ENCODE peak calls at places on chromosomes 16 and 17, in eight cellular contexts. Y is lung, J is fibroblast of lung, Q is A549, W is adrenal gland, Z is left lung, P is stomach, S is PC-9. E is an unnamed sample.

GRCh38 chr16:76207270-76207669 is 69.9 kb upstream of the CNTNAP4 start:
- DNase-seq in Z (no peak), J (no peak), W (no peak), Q (no peak), P (no peak), Y (no peak), S (no peak), E (no peak)

GRCh38 chr17:54902611-54903010 is 2.0 kb downstream of the TOM1L1 start:
- DNase-seq in J (no peak), Q (no peak), P (no peak), Y (no peak), S (no peak), W (no peak), Z (no peak), E (no peak)

GRCh38 chr17:56499799-56500388 is 93.6 kb upstream of the NOG start:
- DNase-seq in J (peak; percentile 12), P (no peak), W (no peak), S (peak; percentile 41), Z (no peak), Q (peak; percentile 66), Y (no peak), E (no peak)

GRCh38 chr16:2963611-2964415 is at the start of gene KREMEN2:
- DNase-seq in J (no peak), Z (no peak), S (peak; percentile 70), P (no peak), Y (no peak), W (peak; percentile 23), Q (peak; percentile 85), E (peak; percentile 23)

GRCh38 chr16:75288596-75289120 is 37.2 kb upstream of the BCAR1 start:
- DNase-seq in Z (no peak), W (no peak), J (no peak), P (no peak), S (no peak), Q (no peak), Y (no peak), E (no peak)

GRCh38 chr16:16096161-16096857 is 127.0 kb downstream of the ABCC6 start:
- DNase-seq in Z (no peak), Q (no peak), P (no peak), S (no peak), W (no peak), J (peak; percentile 89), Y (peak; percentile 34), E (peak; percentile 34)

GRCh38 chr16:77190478-77191258 is at the start of gene MON1B:
- DNase-seq in J (peak; percentile 99), Y (peak; percentile 98), S (peak; percentile 97), W (peak; percentile 96), Q (peak; percentile 99), P (peak; percentile 97), Z (peak; percentile 98), E (peak; percentile 97)

GRCh38 chr17:27207073-27207511 is 86.8 kb upstream of the WSB1 start:
- DNase-seq in Y (no peak), P (no peak), Q (peak; percentile 19), Z (no peak), J (peak; percentile 60), W (no peak), S (peak; percentile 75), E (no peak)

GRCh38 chr17:74865504-74866197 is 6.0 kb upstream of the GRIN2C start:
- DNase-seq in W (no peak), J (no peak), S (no peak), Y (no peak), Z (no peak), Q (no peak), P (no peak), E (no peak)

GRCh38 chr17:75338335-75338734 is 49.1 kb upstream of the SLC25A19 start:
- DNase-seq in J (peak; percentile 55), P (no peak), S (no peak), Y (no peak), Z (no peak), Q (no peak), W (no peak), E (no peak)

GRCh38 chr17:28760987-28761562 is 17.3 kb downstream of the TRAF4 start:
- DNase-seq in S (peak; percentile 81), P (peak; percentile 87), Y (peak; percentile 84), Z (peak; percentile 87), J (peak; percentile 60), Q (no peak), W (peak; percentile 67), E (peak; percentile 75)

GRCh38 chr17:50064253-50064991 is 8.5 kb downstream of the ITGA3 start:
- DNase-seq in Y (peak; percentile 72), Q (peak; percentile 94), S (peak; percentile 98), Z (peak; percentile 77), W (no peak), J (peak; percentile 97), P (no peak), E (no peak)
- H3K4me1 ChIP-seq in Y (peaks cover 39% of the 10 kb centered on the region), Q (peaks cover 80% of the 10 kb centered on the region), S (peaks cover 82% of the 10 kb centered on the region), Z (peaks cover 65% of the 10 kb centered on the region), W (peaks cover 63% of the 10 kb centered on the region), J (peaks cover 58% of the 10 kb centered on the region), P (peaks cover 53% of the 10 kb centered on the region), E (peaks cover 29% of the 10 kb centered on the region)

DNA sequence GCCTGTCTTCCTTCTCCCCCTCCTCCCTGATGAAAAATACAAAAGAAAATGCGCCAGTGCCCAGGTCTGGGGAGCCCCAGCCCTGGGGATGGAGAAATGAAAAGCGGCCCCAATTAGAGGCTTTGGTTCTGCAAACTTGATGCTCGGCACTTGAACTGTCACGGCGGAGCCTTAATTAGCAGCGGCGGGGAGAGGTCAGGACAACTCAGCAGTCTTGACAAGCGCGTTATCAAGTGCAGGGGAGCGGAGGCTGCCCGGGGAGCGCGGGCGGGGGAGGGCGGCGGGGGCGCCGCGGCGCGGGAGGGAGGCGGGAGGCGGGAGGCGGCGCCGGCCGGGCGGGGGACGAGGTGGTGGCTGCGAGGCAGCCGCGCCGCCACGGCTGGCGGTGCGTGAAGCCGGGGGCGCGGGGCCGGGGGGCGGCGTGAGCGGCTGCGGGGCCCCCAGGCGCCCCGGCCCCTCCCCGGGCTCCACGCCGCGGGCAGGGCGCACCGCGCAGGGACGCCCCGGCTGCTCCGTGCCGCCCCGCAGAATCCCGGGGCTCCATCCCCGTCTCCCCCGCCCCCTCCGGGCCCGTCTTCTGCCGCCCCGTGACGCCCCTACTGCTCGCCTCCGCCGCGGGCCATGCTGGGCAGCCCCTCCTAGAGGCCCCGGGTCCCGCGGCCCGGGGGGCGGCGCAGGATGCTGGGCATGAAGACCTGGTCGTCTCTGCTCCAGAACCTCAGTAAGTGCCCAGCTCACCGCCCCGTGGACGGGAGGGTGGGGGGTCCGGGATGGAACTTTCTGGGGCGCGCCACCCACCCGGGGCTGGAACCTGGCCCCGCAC is 150.5 kb upstream of the GSE1 start:
- DNase-seq in S (no peak), Y (no peak), Z (peak; percentile 72), W (no peak), J (no peak), Q (no peak), P (peak; percentile 51), E (no peak)
- H3K4me1 ChIP-seq in S (peaks cover 16% of the 10 kb centered on the region), Y (peaks cover 27% of the 10 kb centered on the region), Z (peaks cover 36% of the 10 kb centered on the region), W (peaks cover 64% of the 10 kb centered on the region), J (peaks cover 24% of the 10 kb centered on the region), Q (peaks cover 37% of the 10 kb centered on the region), P (peaks cover 55% of the 10 kb centered on the region), E (peaks cover 17% of the 10 kb centered on the region)

GRCh38 chr16:4385066-4385788 is 13.6 kb downstream of the VASN start:
- DNase-seq in J (no peak), Y (no peak), W (no peak), S (no peak), Z (no peak), P (no peak), Q (no peak), E (no peak)

GRCh38 chr16:4386951-4387565 is 15.4 kb downstream of the VASN start:
- DNase-seq in W (no peak), J (peak; percentile 56), Y (no peak), S (no peak), Q (no peak), Z (no peak), P (no peak), E (no peak)

GRCh38 chr16:4386452-4386813 is 14.8 kb downstream of the VASN start:
- DNase-seq in S (no peak), J (no peak), Z (no peak), P (no peak), Q (no peak), W (no peak), Y (no peak), E (no peak)

GRCh38 chr16:4384497-4384896 is 12.8 kb downstream of the VASN start:
- DNase-seq in Z (no peak), S (no peak), W (no peak), Q (no peak), P (no peak), J (peak; percentile 49), Y (no peak), E (no peak)

DNA sequence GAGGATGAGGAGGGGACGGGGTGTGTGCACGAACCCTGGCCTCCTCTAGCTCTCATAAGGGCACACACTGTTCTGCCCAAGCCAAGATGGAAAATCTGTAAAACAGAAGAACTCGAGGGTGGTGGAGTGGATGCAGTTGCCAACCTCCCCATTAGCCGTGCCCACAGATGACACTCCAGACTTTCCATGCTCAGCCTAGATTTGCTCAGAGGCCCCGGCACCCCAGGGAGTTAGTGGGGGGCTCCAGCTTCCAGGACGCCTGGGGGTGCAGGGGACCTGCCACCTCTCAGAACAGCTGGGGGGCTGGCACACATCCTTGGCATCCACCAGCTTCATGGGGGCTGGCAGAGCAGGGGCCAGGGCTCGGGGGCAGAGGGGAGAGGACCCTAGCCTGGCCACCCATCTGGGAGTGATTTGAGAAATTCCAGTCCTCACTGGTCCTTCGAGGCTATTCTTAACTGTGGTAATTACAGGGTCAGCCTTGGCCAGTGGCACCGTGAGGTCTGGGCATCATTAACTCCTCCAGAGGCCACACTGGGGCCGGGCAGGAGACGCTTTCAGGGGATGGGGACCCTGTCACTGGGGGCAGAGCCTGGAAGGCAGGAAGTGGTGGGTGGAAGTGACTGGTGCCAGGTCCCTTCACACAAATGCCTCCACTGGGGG is 14.3 kb downstream of the VASN start:
- DNase-seq in P (no peak), W (no peak), Q (no peak), Y (no peak), Z (no peak), S (no peak), J (no peak), E (no peak)
- H3K4me1 ChIP-seq in P (peaks cover 4% of the 10 kb centered on the region), W (peaks cover 25% of the 10 kb centered on the region), Q (peaks cover 12% of the 10 kb centered on the region), Y (peaks cover 5% of the 10 kb centered on the region), Z (peaks cover 8% of the 10 kb centered on the region), S (peaks cover 8% of the 10 kb centered on the region), J (peaks cover 66% of the 10 kb centered on the region), E (no peaks in the 10 kb centered on the region)

GRCh38 chr17:45267436-45268055 is 5.7 kb upstream of the SPATA32 start:
- DNase-seq in Q (no peak), W (no peak), P (no peak), J (no peak), Y (no peak), Z (no peak), S (no peak), E (no peak)

GRCh38 chr17:45266372-45266926 is 4.6 kb upstream of the SPATA32 start:
- DNase-seq in P (no peak), Q (no peak), W (no peak), Y (no peak), J (no peak), S (no peak), Z (no peak), E (no peak)

GRCh38 chr17:45264988-45265387 is 3.1 kb upstream of the SPATA32 start:
- DNase-seq in S (no peak), Q (no peak), Y (no peak), Z (peak; percentile 32), P (no peak), W (no peak), J (no peak), E (no peak)

GRCh38 chr17:45264430-45264829 is 2.5 kb upstream of the SPATA32 start:
- DNase-seq in P (no peak), W (no peak), J (no peak), Q (no peak), Z (no peak), S (no peak), Y (no peak), E (no peak)

GRCh38 chr17:45265823-45266222 is 3.9 kb upstream of the SPATA32 start:
- DNase-seq in Z (peak; percentile 46), P (no peak), Q (peak; percentile 57), W (no peak), Y (no peak), J (peak; percentile 83), S (peak; percentile 51), E (peak; percentile 76)
- H3K4me1 ChIP-seq in Z (peaks cover 27% of the 10 kb centered on the region), P (peaks cover 15% of the 10 kb centered on the region), Q (peaks cover 55% of the 10 kb centered on the region), W (peaks cover 18% of the 10 kb centered on the region), Y (peaks cover 13% of the 10 kb centered on the region), J (peaks cover 19% of the 10 kb centered on the region), S (peaks cover 11% of the 10 kb centered on the region), E (peaks cover 20% of the 10 kb centered on the region)

E was measured in colonic mucosa.